ENCODE peak calls at places on chromosomes 6 and 20, in six cellular contexts. One of them, this sample, is unnamed.

GRCh38 chr6:64737418-64737817 is 969.6 kb downstream of the EYS start:
- DNase-seq in fibroblast of lung: no peak
- DNase-seq in stromal cell of bone marrow: no peak
- DNase-seq in ovary: no peak
- DNase-seq in CD4-positive, alpha-beta memory T cell: no peak
- DNase-seq in T-helper 2 cell: no peak
- DNase-seq in this sample: no peak

GRCh38 chr20:49989234-49990065 is 6.7 kb downstream of the SNAI1 start:
- DNase-seq in fibroblast of lung: peak
- DNase-seq in stromal cell of bone marrow: peak
- DNase-seq in ovary: peak
- DNase-seq in CD4-positive, alpha-beta memory T cell: no peak
- DNase-seq in T-helper 2 cell: no peak
- DNase-seq in this sample: no peak

GRCh38 chr20:41260734-41261220 is 56.8 kb downstream of the ZHX3 start:
- DNase-seq in fibroblast of lung: no peak
- DNase-seq in stromal cell of bone marrow: no peak
- DNase-seq in ovary: no peak
- DNase-seq in CD4-positive, alpha-beta memory T cell: no peak
- DNase-seq in T-helper 2 cell: no peak
- DNase-seq in this sample: no peak

GRCh38 chr6:130674604-130675003 is 152.6 kb upstream of the SMLR1 start:
- DNase-seq in fibroblast of lung: no peak
- DNase-seq in stromal cell of bone marrow: no peak
- DNase-seq in ovary: no peak
- DNase-seq in CD4-positive, alpha-beta memory T cell: no peak
- DNase-seq in T-helper 2 cell: no peak
- DNase-seq in this sample: no peak

GRCh38 chr20:326645-327031 is 1.3 kb downstream of the SOX12 start:
- DNase-seq in fibroblast of lung: no peak
- DNase-seq in stromal cell of bone marrow: no peak
- DNase-seq in ovary: no peak
- DNase-seq in CD4-positive, alpha-beta memory T cell: peak
- DNase-seq in T-helper 2 cell: no peak
- DNase-seq in this sample: no peak

GRCh38 chr6:68343901-68344300 is 291.2 kb upstream of the ADGRB3 start:
- DNase-seq in fibroblast of lung: peak
- DNase-seq in stromal cell of bone marrow: no peak
- DNase-seq in ovary: no peak
- DNase-seq in CD4-positive, alpha-beta memory T cell: no peak
- DNase-seq in T-helper 2 cell: no peak
- DNase-seq in this sample: no peak

GRCh38 chr20:16518068-16518783 is 55.0 kb downstream of the KIF16B start:
- DNase-seq in fibroblast of lung: peak
- DNase-seq in stromal cell of bone marrow: peak
- DNase-seq in ovary: no peak
- DNase-seq in CD4-positive, alpha-beta memory T cell: peak
- DNase-seq in T-helper 2 cell: no peak
- DNase-seq in this sample: no peak

GRCh38 chr20:63696628-63697356 is at the start of gene TNFRSF6B:
- DNase-seq in fibroblast of lung: no peak
- DNase-seq in stromal cell of bone marrow: no peak
- DNase-seq in ovary: no peak
- DNase-seq in CD4-positive, alpha-beta memory T cell: no peak
- DNase-seq in T-helper 2 cell: no peak
- DNase-seq in this sample: no peak

GRCh38 chr6:129593233-129593564 is 116.8 kb downstream of the ARHGAP18 start:
- DNase-seq in fibroblast of lung: peak
- DNase-seq in stromal cell of bone marrow: no peak
- DNase-seq in ovary: no peak
- DNase-seq in CD4-positive, alpha-beta memory T cell: no peak
- DNase-seq in T-helper 2 cell: no peak
- DNase-seq in this sample: no peak

GRCh38 chr20:40414843-40415615 is 274.0 kb downstream of the MAFB start:
- DNase-seq in fibroblast of lung: no peak
- DNase-seq in stromal cell of bone marrow: no peak
- DNase-seq in ovary: no peak
- DNase-seq in CD4-positive, alpha-beta memory T cell: no peak
- DNase-seq in T-helper 2 cell: no peak
- DNase-seq in this sample: no peak

GRCh38 chr20:59204201-59204894 is 40.7 kb downstream of the ZNF831 start:
- DNase-seq in fibroblast of lung: no peak
- DNase-seq in stromal cell of bone marrow: no peak
- DNase-seq in ovary: no peak
- DNase-seq in CD4-positive, alpha-beta memory T cell: no peak
- DNase-seq in T-helper 2 cell: no peak
- DNase-seq in this sample: no peak

GRCh38 chr6:150689900-150690590 is 90.4 kb downstream of the PLEKHG1 start:
- DNase-seq in fibroblast of lung: no peak
- DNase-seq in stromal cell of bone marrow: no peak
- DNase-seq in ovary: no peak
- DNase-seq in CD4-positive, alpha-beta memory T cell: no peak
- DNase-seq in T-helper 2 cell: no peak
- DNase-seq in this sample: no peak

GRCh38 chr20:24060851-24061590 is 72.4 kb upstream of the GGTLC1 start:
- DNase-seq in fibroblast of lung: no peak
- DNase-seq in stromal cell of bone marrow: peak
- DNase-seq in ovary: no peak
- DNase-seq in CD4-positive, alpha-beta memory T cell: no peak
- DNase-seq in T-helper 2 cell: no peak
- DNase-seq in this sample: no peak

GRCh38 chr20:39129523-39129922 is 167.4 kb downstream of the DHX35 start:
- DNase-seq in fibroblast of lung: no peak
- DNase-seq in stromal cell of bone marrow: no peak
- DNase-seq in ovary: no peak
- DNase-seq in CD4-positive, alpha-beta memory T cell: no peak
- DNase-seq in T-helper 2 cell: no peak
- DNase-seq in this sample: no peak